ENCODE peak calls at places on chromosomes 13 and 19, in six cellular contexts. D, H, F, I, O and X are unnamed samples.

GRCh38 chr13:114034481-114034891 is 60.6 kb upstream of the C13orf46 start:
- DNase-seq in D (no peak), H (no peak), O (no peak), F (no peak), I (no peak), X (no peak)

GRCh38 chr19:6580313-6580712 is 10.6 kb downstream of the CD70 start:
- DNase-seq in O (no peak), H (no peak), D (peak; percentile 98), F (peak; percentile 27), I (no peak), X (peak; percentile 31)

GRCh38 chr13:110640591-110641029 is 25.3 kb downstream of the NAXD start:
- DNase-seq in O (no peak), D (no peak), I (peak; percentile 17), F (no peak), H (peak; percentile 60), X (no peak)

GRCh38 chr19:50906217-50906616 is 5.0 kb downstream of the KLK4 start:
- DNase-seq in O (no peak), H (no peak), F (peak; percentile 40), I (no peak), D (peak; percentile 44), X (no peak)

GRCh38 chr13:113759525-113760137 is 605 bp downstream of the TMEM255B start:
- DNase-seq in I (no peak), O (no peak), H (peak; percentile 45), D (peak; percentile 18), F (peak; percentile 23), X (no peak)

GRCh38 chr13:113631341-113632095 is 26.5 kb downstream of the ATP4B start:
- DNase-seq in O (no peak), D (no peak), H (no peak), I (no peak), F (no peak), X (no peak)

GRCh38 chr19:57302020-57302465 is 18.2 kb upstream of the ZNF543 start:
- DNase-seq in F (peak; percentile 97), O (peak; percentile 81), H (no peak), D (peak; percentile 98), I (peak; percentile 93), X (peak; percentile 49)

GRCh38 chr13:37656247-37656940 is 57.8 kb upstream of the POSTN start:
- DNase-seq in D (peak; percentile 83), O (no peak), I (peak; percentile 95), H (no peak), F (peak; percentile 89), X (peak; percentile 38)

GRCh38 chr19:7605490-7606222 is 10.0 kb downstream of the CAMSAP3 start:
- DNase-seq in I (no peak), F (peak; percentile 38), H (no peak), O (no peak), D (peak; percentile 42), X (no peak)

GRCh38 chr19:12784871-12785430 is 6.3 kb upstream of the JUNB start:
- DNase-seq in F (peak; percentile 21), D (no peak), I (no peak), H (no peak), O (no peak), X (no peak)

GRCh38 chr13:77544365-77544764 is 8.9 kb downstream of the SCEL start:
- DNase-seq in O (peak; percentile 7), I (peak; percentile 46), D (peak; percentile 66), F (peak; percentile 85), H (peak; percentile 57), X (peak; percentile 48)

GRCh38 chr13:113573065-113573464 is 11.5 kb upstream of the TFDP1 start:
- DNase-seq in F (no peak), O (no peak), D (no peak), I (no peak), H (no peak), X (no peak)

GRCh38 chr13:31138515-31138914 is 23.2 kb downstream of the HSPH1 start:
- DNase-seq in D (no peak), H (no peak), F (peak; percentile 56), O (no peak), I (no peak), X (no peak)

GRCh38 chr13:21538753-21539152 is 65.2 kb downstream of the MICU2 start:
- DNase-seq in H (no peak), O (no peak), D (no peak), I (no peak), F (no peak), X (no peak)

GRCh38 chr13:46039421-46040036 is 13.0 kb downstream of the ZC3H13 start:
- DNase-seq in D (no peak), H (no peak), I (no peak), F (no peak), O (no peak), X (no peak)

GRCh38 chr13:67230774-67231480 is 791 bp upstream of the PCDH9 start:
- DNase-seq in O (peak; percentile 14), H (peak; percentile 61), F (peak; percentile 79), D (peak; percentile 69), I (peak; percentile 48), X (peak; percentile 60)

GRCh38 chr13:85373322-85373721 is 425.9 kb downstream of the SLITRK6 start:
- DNase-seq in F (no peak), O (no peak), D (no peak), H (no peak), I (no peak), X (no peak)

GRCh38 chr19:12230751-12231733 is 63.6 kb downstream of the ZNF44 start:
- DNase-seq in I (no peak), O (no peak), F (peak; percentile 3), H (peak; percentile 32), D (no peak), X (no peak)

GRCh38 chr13:111474136-111475002 is 153.9 kb downstream of the TEX29 start:
- DNase-seq in F (peak; percentile 56), O (no peak), D (peak; percentile 52), H (no peak), I (peak; percentile 38), X (peak; percentile 20)

GRCh38 chr19:11872624-11873023 is 15.0 kb upstream of the ZNF69 start:
- DNase-seq in D (no peak), H (no peak), F (no peak), I (no peak), O (no peak), X (no peak)

GRCh38 chr13:78603240-78603947 is at the start of gene POU4F1:
- DNase-seq in O (no peak), F (peak; percentile 32), I (no peak), H (peak; percentile 33), D (no peak), X (no peak)

GRCh38 chr19:48403606-48404005 is 10.1 kb downstream of the GRIN2D start:
- DNase-seq in F (peak; percentile 77), O (no peak), D (peak; percentile 48), H (no peak), I (peak; percentile 75), X (no peak)

GRCh38 chr13:27790523-27790922 is 1.8 kb upstream of the GSX1 start:
- DNase-seq in O (no peak), H (no peak), F (no peak), D (no peak), I (no peak), X (no peak)

GRCh38 chr19:58518261-58519086 is 1.1 kb downstream of the ZBTB45 start:
- DNase-seq in O (no peak), F (no peak), H (no peak), I (no peak), D (no peak), X (no peak)

GRCh38 chr19:35249848-35250711 is 1.3 kb downstream of the LSR start:
- DNase-seq in H (no peak), F (no peak), I (no peak), D (no peak), O (no peak), X (no peak)

GRCh38 chr13:42364613-42365000 is 92.7 kb downstream of the AKAP11 start:
- DNase-seq in H (no peak), I (peak; percentile 50), D (no peak), F (no peak), O (no peak), X (no peak)
- TF ChIP-seq CTCF in H (no peak), I (no peak), D (no peak), F (no peak), O (no peak), X (no peak)

DNA sequence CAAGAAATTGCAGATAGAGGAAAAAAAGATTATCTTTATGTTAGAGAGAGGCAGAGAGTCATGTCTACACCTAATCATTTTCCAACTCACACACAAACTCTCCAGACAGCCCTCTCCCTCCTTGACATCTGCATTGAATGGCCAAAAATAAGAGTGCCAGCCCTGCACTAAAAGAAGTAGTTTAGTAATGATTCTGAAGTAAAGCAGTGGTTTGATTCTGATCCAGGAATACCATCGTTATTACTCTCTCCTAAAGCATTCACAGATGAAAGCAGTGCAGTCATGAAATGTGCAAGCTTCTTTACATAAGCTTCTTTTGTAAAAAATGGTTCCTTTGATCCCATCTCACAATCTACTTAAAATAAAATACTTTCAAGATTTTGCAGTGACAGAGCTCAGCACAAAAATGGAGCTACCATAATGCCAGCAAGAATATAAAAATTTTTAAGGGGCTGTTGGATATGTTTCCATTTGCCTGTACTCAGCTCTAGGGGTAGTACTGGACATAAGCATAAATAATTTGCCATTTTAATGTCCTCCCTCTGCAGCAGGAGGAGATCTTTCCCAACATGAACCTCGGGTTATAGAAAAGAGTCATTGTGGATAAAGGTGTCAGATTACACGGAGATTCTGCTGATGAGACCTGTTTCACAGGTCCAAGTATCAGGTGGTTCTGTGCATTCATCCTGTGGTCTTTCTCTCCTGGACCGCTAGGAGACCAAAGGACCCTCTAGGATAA is 406.3 kb downstream of the DCT start:
- DNase-seq in I (peak; percentile 43), F (peak; percentile 83), O (no peak), H (no peak), D (peak; percentile 26), X (peak; percentile 88)
- TF ChIP-seq CTCF in I (no peak), F (no peak), O (no peak), H (no peak), D (no peak), X (no peak)

DNA sequence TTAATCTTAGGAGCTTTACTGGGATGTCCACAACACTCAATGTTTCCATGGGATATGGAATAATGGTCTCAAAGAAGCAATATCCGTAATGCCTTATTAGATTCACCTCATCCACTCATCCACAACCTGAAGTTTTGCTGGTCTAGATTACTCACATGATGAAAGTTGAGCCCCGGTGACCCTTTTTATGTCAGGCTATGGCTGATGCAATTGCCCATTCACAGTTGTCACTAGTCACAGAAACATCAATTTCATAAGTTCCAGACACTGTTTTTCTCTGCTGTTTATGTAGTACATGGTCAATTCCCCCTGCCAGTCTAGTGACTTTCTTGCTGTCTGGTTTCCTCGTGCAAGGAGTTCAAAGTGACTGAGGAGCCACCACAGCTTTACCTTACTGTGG is 491.2 kb upstream of the ATXN8OS start:
- DNase-seq in D (no peak), O (no peak), F (no peak), I (no peak), H (no peak), X (no peak)
- TF ChIP-seq CTCF in D (no peak), O (no peak), F (no peak), I (no peak), H (no peak), X (no peak)

DNA sequence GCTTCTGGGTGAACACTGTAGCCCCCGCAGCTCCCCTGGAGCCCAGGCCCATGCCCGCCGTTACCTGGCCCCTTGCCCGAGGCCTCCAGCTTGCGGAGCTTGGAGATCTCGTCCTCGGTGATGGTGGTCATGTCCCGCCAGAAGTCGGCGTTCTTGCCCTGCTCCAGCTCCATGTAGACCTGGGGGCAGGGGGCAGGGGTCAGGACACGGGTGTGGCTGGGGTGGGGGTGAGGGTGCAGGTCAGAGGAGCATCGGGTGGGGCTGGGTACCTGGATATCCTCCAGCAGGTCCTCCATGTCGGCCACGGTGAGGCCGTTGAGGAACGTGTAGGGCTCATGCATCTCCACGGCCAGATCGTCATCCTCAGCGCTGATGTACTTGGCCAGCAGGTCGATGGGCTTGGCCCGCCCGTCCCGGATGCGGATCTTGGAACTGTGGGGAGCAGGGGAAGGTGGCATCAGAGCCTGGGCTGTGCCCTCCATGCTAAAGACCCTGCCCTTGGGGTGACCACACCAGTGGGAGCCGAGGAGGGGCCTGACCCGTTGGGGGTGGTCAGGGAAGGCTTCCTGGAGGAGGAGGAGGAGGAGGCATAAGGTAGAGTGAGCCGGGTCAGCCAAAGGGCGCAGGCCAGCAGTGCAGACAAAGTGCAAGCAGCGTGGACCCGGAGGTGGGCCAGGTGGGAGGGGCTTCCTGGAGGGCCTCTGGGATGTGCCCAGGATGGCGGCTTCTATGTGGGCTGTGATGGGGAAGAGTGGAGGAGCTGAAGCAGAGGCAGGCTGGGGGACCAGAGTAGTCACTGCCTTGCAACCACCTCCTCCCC is 7.6 kb downstream of the CACTIN start:
- DNase-seq in H (peak; percentile 13), F (no peak), I (no peak), D (no peak), O (no peak), X (no peak)
- TF ChIP-seq CTCF in H (peak; percentile 37), F (no peak), I (no peak), D (no peak), O (no peak), X (no peak)